ENCODE peak calls at places on chromosome 10, in eight cellular contexts. X is OCI-LY7, M is stomach, Z is astrocyte of the spinal cord, N is esophagus squamous epithelium, P is fibroblast of mammary gland, E is transverse colon, U is cardiac muscle cell. O is an unnamed sample.
A peak's percentile ranks its signal among the peaks of the same experiment; 100 is the strongest.

GRCh38 chr10:75111367-75111905 is at the start of gene SAMD8:
- DNase-seq in X (peak; percentile 96), M (peak; percentile 97), Z (peak; percentile 97), N (peak; percentile 86), P (peak; percentile 94), E (peak; percentile 97), U (peak; percentile 95), O (peak; percentile 99)

GRCh38 chr10:96395931-96396877 is 37.4 kb upstream of the OPALIN start:
- DNase-seq in X (peak; percentile 68), M (peak; percentile 72), Z (peak; percentile 79), N (no peak), P (peak; percentile 65), E (peak; percentile 68), U (peak; percentile 76), O (no peak)

GRCh38 chr10:35037104-35037503 is 53.0 kb downstream of the CUL2 start:
- DNase-seq in X (no peak), M (no peak), Z (no peak), N (no peak), P (no peak), E (no peak), U (no peak), O (no peak)

GRCh38 chr10:71766717-71767419 is 6.5 kb downstream of the VSIR start:
- DNase-seq in X (no peak), M (peak; percentile 81), Z (peak; percentile 92), N (no peak), P (peak; percentile 93), E (peak; percentile 93), U (no peak), O (peak; percentile 90)

GRCh38 chr10:124036746-124037145 is 56.7 kb downstream of the CHST15 start:
- DNase-seq in X (no peak), M (no peak), Z (no peak), N (no peak), P (no peak), E (no peak), U (no peak), O (no peak)

GRCh38 chr10:67697646-67698245 is 1.8 kb upstream of the CTNNA3 start:
- DNase-seq in X (peak; percentile 75), M (no peak), Z (peak; percentile 69), N (no peak), P (peak; percentile 58), E (no peak), U (peak; percentile 66), O (no peak)

GRCh38 chr10:49090696-49091338 is 24.5 kb downstream of the VSTM4 start:
- DNase-seq in X (no peak), M (no peak), Z (no peak), N (no peak), P (no peak), E (no peak), U (no peak), O (no peak)

GRCh38 chr10:79405221-79405994 is 40.0 kb downstream of the ZCCHC24 start:
- DNase-seq in X (no peak), M (peak; percentile 47), Z (no peak), N (no peak), P (peak; percentile 25), E (peak; percentile 13), U (peak; percentile 80), O (no peak)

GRCh38 chr10:103605359-103606156 is 112.1 kb downstream of the NEURL1 start:
- DNase-seq in X (peak; percentile 29), M (peak; percentile 53), Z (peak; percentile 27), N (no peak), P (peak; percentile 74), E (peak; percentile 60), U (no peak), O (peak; percentile 89)

GRCh38 chr10:19570143-19570542 is 246.1 kb upstream of the PLXDC2 start:
- DNase-seq in X (no peak), M (no peak), Z (no peak), N (no peak), P (peak; percentile 8), E (no peak), U (no peak), O (no peak)

GRCh38 chr10:62992145-62992721 is 140.9 kb upstream of the NRBF2 start:
- DNase-seq in X (no peak), M (no peak), Z (peak; percentile 48), N (no peak), P (peak; percentile 83), E (no peak), U (peak; percentile 18), O (no peak)

GRCh38 chr10:102782698-102783540 is 39.2 kb downstream of the WBP1L start:
- DNase-seq in X (no peak), M (peak; percentile 73), Z (peak; percentile 97), N (no peak), P (peak; percentile 97), E (peak; percentile 44), U (peak; percentile 50), O (peak; percentile 95)

GRCh38 chr10:3067045-3067858 is at the start of gene PFKP:
- DNase-seq in X (peak; percentile 64), M (no peak), Z (no peak), N (no peak), P (no peak), E (peak; percentile 58), U (peak; percentile 81), O (no peak)

GRCh38 chr10:83961620-83962019 is 177.7 kb upstream of the GHITM start:
- DNase-seq in X (no peak), M (no peak), Z (no peak), N (no peak), P (no peak), E (no peak), U (no peak), O (no peak)
- TF ChIP-seq CTCF in X (no peak), M (no peak), Z (no peak), N (no peak), P (no peak), E (no peak), U (no peak), O (no peak)

DNA sequence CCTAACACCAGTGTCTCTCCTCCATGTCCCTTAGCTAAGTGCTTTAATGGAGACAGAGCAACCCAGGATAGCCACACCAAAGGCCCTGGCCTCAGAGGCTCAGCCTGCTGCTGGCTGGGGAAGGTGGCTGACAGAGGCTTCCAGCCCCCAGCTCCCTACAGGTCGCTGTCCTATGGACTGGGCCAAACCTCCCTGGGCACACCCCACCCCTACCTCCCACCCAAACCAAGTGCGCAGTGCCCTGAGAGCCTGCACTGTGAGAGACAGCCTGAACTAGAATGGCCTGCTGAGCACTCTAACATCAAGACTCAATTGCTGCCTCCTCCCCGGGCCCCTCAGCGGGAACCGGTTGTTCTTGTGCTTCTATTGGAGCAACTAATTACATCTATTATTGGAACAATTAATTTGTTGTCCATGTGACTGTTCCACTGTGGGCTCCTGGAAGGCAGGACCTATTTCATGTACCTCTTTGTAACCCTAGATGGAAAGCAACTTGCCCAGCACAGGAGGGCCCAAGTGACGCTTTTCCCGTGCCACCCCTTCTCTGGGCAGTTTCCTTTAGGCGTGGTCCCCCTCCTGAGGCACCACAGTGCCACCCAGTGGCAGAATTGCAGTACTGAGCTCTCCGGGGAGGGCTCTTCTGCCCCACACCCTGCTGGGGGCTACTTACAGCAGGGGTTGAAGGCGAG is 63.6 kb upstream of the WAPL start:
- DNase-seq in X (peak; percentile 86), M (peak; percentile 74), Z (peak; percentile 66), N (no peak), P (peak; percentile 59), E (peak; percentile 76), U (peak; percentile 82), O (no peak)
- TF ChIP-seq CTCF in X (peak; percentile 98), M (peak; percentile 94), Z (peak; percentile 97), N (peak; percentile 91), P (peak; percentile 97), E (peak; percentile 93), U (peak; percentile 95), O (peak; percentile 96)

GRCh38 chr10:95196053-95196452 is 2.0 kb downstream of the ACSM6 start:
- DNase-seq in X (no peak), M (no peak), Z (no peak), N (no peak), P (no peak), E (no peak), U (no peak), O (no peak)

GRCh38 chr10:95201736-95202135 is 7.7 kb downstream of the ACSM6 start:
- DNase-seq in X (peak; percentile 5), M (no peak), Z (no peak), N (no peak), P (peak; percentile 71), E (no peak), U (no peak), O (no peak)
- TF ChIP-seq CTCF in X (peak; percentile 44), M (no peak), Z (peak; percentile 49), N (no peak), P (peak; percentile 65), E (no peak), U (peak; percentile 36), O (peak; percentile 16)

DNA sequence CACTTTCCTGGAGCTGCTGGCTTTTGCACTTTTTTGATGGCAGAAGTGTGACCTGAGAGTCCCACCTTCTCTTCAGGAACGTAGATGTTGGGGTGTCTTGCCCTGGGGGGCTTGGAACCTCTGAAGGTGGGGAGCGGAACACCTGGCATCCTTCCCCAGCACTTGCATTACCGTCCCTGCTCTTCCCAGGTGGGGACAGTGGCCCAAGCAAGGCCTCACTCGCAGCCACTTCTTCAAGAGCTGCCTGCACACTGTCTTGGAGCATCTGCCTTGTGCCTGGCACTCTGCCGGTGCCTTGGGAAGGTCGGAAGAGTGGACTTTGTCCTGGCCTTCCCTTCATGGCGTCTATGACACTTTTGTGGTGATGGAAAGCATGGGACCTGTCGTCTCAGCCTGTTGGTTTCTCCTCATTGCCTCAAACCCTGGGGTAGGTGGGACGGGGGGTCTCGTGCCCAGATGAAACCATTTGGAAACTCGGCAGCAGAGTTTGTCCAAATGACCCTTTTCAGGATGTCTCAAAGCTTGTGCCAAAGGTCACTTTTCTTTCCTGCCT is 31.1 kb downstream of the PFKFB3 start:
- DNase-seq in X (no peak), M (no peak), Z (no peak), N (no peak), P (no peak), E (no peak), U (no peak), O (no peak)
- TF ChIP-seq CTCF in X (no peak), M (no peak), Z (no peak), N (no peak), P (no peak), E (no peak), U (no peak), O (no peak)

DNA sequence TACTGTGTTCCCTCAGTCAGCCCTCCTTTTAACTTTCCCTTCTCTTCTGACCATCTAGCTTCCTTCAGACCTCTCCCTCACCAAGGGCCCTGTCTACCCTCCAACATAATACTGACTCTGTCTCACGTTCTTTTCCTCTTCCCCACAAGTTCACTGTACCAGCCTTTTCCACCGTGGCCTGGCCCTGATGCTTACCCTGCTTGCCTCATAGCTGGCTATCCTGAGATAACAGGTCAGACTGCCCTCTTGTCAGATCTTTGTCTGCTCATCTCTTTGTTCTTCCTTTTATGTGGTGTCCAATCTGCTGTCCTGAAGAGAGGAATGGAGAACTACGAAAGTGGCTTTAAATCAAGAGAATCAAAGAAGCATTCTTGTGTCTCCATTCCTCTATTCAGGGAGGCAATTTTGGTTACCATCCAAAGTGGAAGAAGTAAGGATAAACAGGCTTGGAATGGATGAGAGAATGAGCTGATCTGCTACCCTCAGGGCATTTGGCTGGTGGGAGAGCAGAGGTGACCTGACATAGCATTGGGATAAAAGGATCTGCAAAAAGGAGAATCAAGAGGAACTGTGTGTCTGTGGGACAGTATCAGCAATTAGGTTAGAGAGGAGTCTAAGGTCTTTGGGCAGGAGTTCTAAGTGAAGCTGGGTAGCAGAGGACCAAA is 8.1 kb downstream of the BTAF1 start:
- DNase-seq in X (no peak), M (no peak), Z (no peak), N (no peak), P (no peak), E (no peak), U (no peak), O (no peak)
- TF ChIP-seq CTCF in X (no peak), M (no peak), Z (no peak), N (no peak), P (no peak), E (no peak), U (no peak), O (no peak)

GRCh38 chr10:131946321-131946751 is 35.4 kb downstream of the BNIP3 start:
- DNase-seq in X (no peak), M (no peak), Z (peak; percentile 86), N (no peak), P (peak; percentile 88), E (no peak), U (no peak), O (no peak)
- TF ChIP-seq CTCF in X (no peak), M (no peak), Z (no peak), N (no peak), P (no peak), E (no peak), U (peak; percentile 12), O (no peak)

O was measured in ascending aorta.